ENCODE peak calls at places on chromosomes 11 and 22, in six cellular contexts. X is neural crest cell; A is HepG2; J is GM12891; E is cardiac fibroblast; C is stimulated activated CD4-positive, alpha-beta T cell treated with anti-CD3 and anti-CD28 coated beads, Interleukin-2, amount 100 ng/mL, for 24 hours. U is an unnamed sample.

GRCh38 chr22:21947040-21948014 is 5.3 kb downstream of the PPM1F start:
- DNase-seq in X (no peak), A (peak; percentile 27), J (no peak), E (peak; percentile 55), C (no peak), U (no peak)

GRCh38 chr11:60978546-60979380 is 7.3 kb downstream of the CD6 start:
- DNase-seq in X (no peak), A (no peak), J (no peak), E (no peak), C (peak; percentile 88), U (no peak)

GRCh38 chr11:64539711-64540420 is 51.2 kb upstream of the SLC22A12 start:
- DNase-seq in X (no peak), A (no peak), J (no peak), E (no peak), C (no peak), U (no peak)

GRCh38 chr11:99020324-99021225 is at the start of gene CNTN5:
- DNase-seq in X (peak; percentile 52), A (peak; percentile 22), J (no peak), E (peak; percentile 39), C (peak; percentile 31), U (no peak)

GRCh38 chr22:17893900-17894299 is 119.6 kb upstream of the BID start:
- DNase-seq in X (no peak), A (peak; percentile 29), J (no peak), E (no peak), C (no peak), U (no peak)

GRCh38 chr11:44324787-44325525 is 15.0 kb upstream of the ALX4 start:
- DNase-seq in X (no peak), A (no peak), J (no peak), E (no peak), C (no peak), U (no peak)

GRCh38 chr22:44245867-44246266 is 65.1 kb downstream of the PARVG start:
- DNase-seq in X (no peak), A (no peak), J (no peak), E (no peak), C (no peak), U (no peak)

GRCh38 chr22:35631597-35631996 is 14.5 kb upstream of the MB start:
- DNase-seq in X (peak; percentile 35), A (peak; percentile 60), J (peak; percentile 37), E (peak; percentile 54), C (peak; percentile 56), U (no peak)

GRCh38 chr22:45919504-45920286 is 57.3 kb downstream of the WNT7B start:
- DNase-seq in X (no peak), A (no peak), J (no peak), E (no peak), C (no peak), U (no peak)

GRCh38 chr11:119195680-119196079 is 10.4 kb downstream of the NHERF4 start:
- DNase-seq in X (no peak), A (peak; percentile 43), J (no peak), E (peak; percentile 62), C (no peak), U (no peak)

GRCh38 chr11:119332111-119332765 is 2.1 kb upstream of the RNF26 start:
- DNase-seq in X (no peak), A (no peak), J (no peak), E (no peak), C (no peak), U (no peak)

GRCh38 chr11:77171885-77172665 is 44.0 kb downstream of the MYO7A start:
- DNase-seq in X (peak; percentile 38), A (peak; percentile 37), J (no peak), E (no peak), C (no peak), U (no peak)

GRCh38 chr11:77669848-77670511 is 32.4 kb upstream of the CLNS1A start:
- DNase-seq in X (no peak), A (peak; percentile 76), J (no peak), E (peak; percentile 39), C (no peak), U (no peak)

GRCh38 chr22:25563757-25564319 is 637 bp upstream of the GRK3 start:
- DNase-seq in X (no peak), A (peak; percentile 61), J (no peak), E (no peak), C (peak; percentile 26), U (no peak)

GRCh38 chr11:108370990-108371389 is 96.3 kb downstream of the C11orf65 start:
- DNase-seq in X (no peak), A (no peak), J (no peak), E (no peak), C (no peak), U (no peak)

GRCh38 chr11:1161410-1162152 is 3.8 kb downstream of the MUC5AC start:
- DNase-seq in X (no peak), A (no peak), J (peak; percentile 11), E (no peak), C (no peak), U (no peak)

GRCh38 chr11:57203359-57203758 is 21.6 kb downstream of the LRRC55 start:
- DNase-seq in X (no peak), A (no peak), J (no peak), E (no peak), C (no peak), U (no peak)

GRCh38 chr11:86484164-86484794 is 109.6 kb downstream of the CCDC81 start:
- DNase-seq in X (no peak), A (peak; percentile 81), J (no peak), E (peak; percentile 99), C (no peak), U (no peak)

GRCh38 chr22:29004647-29005371 is 56.8 kb downstream of the C22orf31 start:
- DNase-seq in X (peak; percentile 64), A (peak; percentile 90), J (no peak), E (no peak), C (no peak), U (no peak)

GRCh38 chr22:37601540-37602442 is 6.8 kb upstream of the GGA1 start:
- DNase-seq in X (peak; percentile 8), A (peak; percentile 91), J (no peak), E (peak; percentile 35), C (no peak), U (no peak)

GRCh38 chr11:2762451-2762850 is 62.7 kb upstream of the KCNQ1OT1 start:
- DNase-seq in X (no peak), A (no peak), J (no peak), E (no peak), C (no peak), U (no peak)

GRCh38 chr11:28529540-28530410 is 421.6 kb downstream of the METTL15 start:
- DNase-seq in X (no peak), A (peak; percentile 50), J (no peak), E (peak; percentile 88), C (no peak), U (no peak)

GRCh38 chr22:37909756-37910155 is 3.7 kb downstream of the MICALL1 start:
- DNase-seq in X (no peak), A (no peak), J (no peak), E (no peak), C (no peak), U (no peak)

GRCh38 chr22:23240639-23241389 is 60.5 kb downstream of the BCR start:
- DNase-seq in X (no peak), A (no peak), J (no peak), E (peak; percentile 46), C (peak; percentile 38), U (no peak)

GRCh38 chr22:25744694-25745093 is 2.7 kb downstream of the MYO18B start:
- DNase-seq in X (no peak), A (no peak), J (no peak), E (no peak), C (no peak), U (no peak)

GRCh38 chr11:67024410-67024809 is 1.5 kb downstream of the SYT12 start:
- DNase-seq in X (no peak), A (no peak), J (no peak), E (no peak), C (peak; percentile 61), U (no peak)

GRCh38 chr11:84319853-84320252 is 1033.7 kb upstream of the CCDC90B start:
- DNase-seq in X (no peak), A (no peak), J (no peak), E (no peak), C (no peak), U (no peak)

U was measured in GM18507.